ENCODE peak calls at places on chromosomes 5 and 9, in five cellular contexts. S is H9, T is neuronal stem cell, V is trophoblast cell, H is H1. R is an unnamed sample.

GRCh38 chr9:5873439-5873838 is 17.2 kb upstream of the MLANA start:
- DNase-seq in H (no peak), S (no peak), V (peak; percentile 21), T (no peak), R (no peak)

GRCh38 chr5:150613991-150614650 is 26.3 kb upstream of the SYNPO start:
- DNase-seq in V (no peak), H (no peak), T (no peak), S (no peak), R (no peak)

GRCh38 chr9:3497857-3498256 is 27.9 kb downstream of the RFX3 start:
- DNase-seq in V (no peak), T (no peak), S (no peak), H (no peak), R (no peak)

GRCh38 chr9:69380811-69381210 is 55.8 kb downstream of the ENTREP1 start:
- DNase-seq in S (no peak), V (peak; percentile 37), H (no peak), T (no peak), R (peak; percentile 33)

GRCh38 chr5:148697177-148697820 is 43.0 kb upstream of the HTR4 start:
- DNase-seq in V (peak; percentile 2), T (no peak), S (no peak), H (no peak), R (peak; percentile 36)

GRCh38 chr9:113219972-113220371 is 1.1 kb downstream of the FKBP15 start:
- DNase-seq in T (no peak), S (no peak), V (peak; percentile 19), H (no peak), R (peak; percentile 91)

GRCh38 chr5:98755406-98755805 is 18.1 kb upstream of the RGMB start:
- DNase-seq in T (no peak), H (no peak), V (peak; percentile 24), S (no peak), R (no peak)

GRCh38 chr5:102823441-102823874 is 68.4 kb downstream of the PAM start:
- DNase-seq in S (no peak), V (no peak), H (no peak), T (no peak), R (peak; percentile 75)

GRCh38 chr5:54344653-54345052 is 34.3 kb upstream of the ARL15 start:
- DNase-seq in H (no peak), V (no peak), S (no peak), T (no peak), R (no peak)

GRCh38 chr9:135479469-135480052 is at the start of gene PPP1R26:
- DNase-seq in V (no peak), S (no peak), T (peak; percentile 31), H (no peak), R (no peak)

GRCh38 chr5:74279244-74279643 is 361.3 kb downstream of the ENC1 start:
- DNase-seq in V (no peak), T (no peak), S (no peak), H (no peak), R (no peak)

GRCh38 chr9:20552874-20553624 is 69.2 kb downstream of the MLLT3 start:
- DNase-seq in T (no peak), H (no peak), V (no peak), S (no peak), R (peak; percentile 16)

GRCh38 chr9:121748727-121749546 is 97.5 kb downstream of the DAB2IP start:
- DNase-seq in T (no peak), S (no peak), V (no peak), H (no peak), R (no peak)

GRCh38 chr5:155735388-155735787 is 591.6 kb upstream of the SGCD start:
- DNase-seq in V (no peak), T (no peak), S (peak; percentile 37), H (no peak), R (no peak)

GRCh38 chr9:137255448-137256114 is 454 bp downstream of the NELFB start:
- DNase-seq in S (peak; percentile 74), V (no peak), T (no peak), H (no peak), R (peak; percentile 56)

GRCh38 chr9:28848671-28849070 is 1275.4 kb upstream of the C9orf72 start:
- DNase-seq in H (no peak), V (no peak), T (no peak), S (no peak), R (no peak)

GRCh38 chr5:58156977-58157701 is 302.7 kb downstream of the PLK2 start:
- DNase-seq in V (peak; percentile 66), H (no peak), T (peak; percentile 23), S (no peak), R (peak; percentile 37)

GRCh38 chr5:73780297-73781080 is 154.5 kb downstream of the ARHGEF28 start:
- DNase-seq in T (no peak), S (no peak), V (no peak), H (no peak), R (no peak)

GRCh38 chr5:90830058-90830457 is 271.5 kb downstream of the ADGRV1 start:
- DNase-seq in H (no peak), T (no peak), S (no peak), V (no peak), R (no peak)

GRCh38 chr5:145787996-145788395 is 47.1 kb downstream of the PRELID2 start:
- DNase-seq in S (no peak), T (no peak), H (no peak), V (peak; percentile 56), R (no peak)

GRCh38 chr9:136401173-136401922 is 1.4 kb upstream of the SNAPC4 start:
- DNase-seq in V (peak; percentile 82), S (no peak), T (no peak), H (no peak), R (peak; percentile 15)

GRCh38 chr5:111072949-111073682 is 1.6 kb downstream of the TSLP start:
- DNase-seq in H (no peak), T (peak; percentile 49), S (peak; percentile 84), V (peak; percentile 37), R (peak; percentile 55)

GRCh38 chr5:159768243-159768642 is 148.0 kb upstream of the ADRA1B start:
- DNase-seq in V (no peak), H (no peak), S (peak; percentile 74), T (peak; percentile 54), R (no peak)

GRCh38 chr5:173535976-173536639 is 80.3 kb downstream of the BOD1 start:
- DNase-seq in V (no peak), H (no peak), T (no peak), S (no peak), R (peak; percentile 28)

GRCh38 chr9:91245432-91246313 is 116.0 kb downstream of the AUH start:
- DNase-seq in S (no peak), T (no peak), V (no peak), H (no peak), R (no peak)

GRCh38 chr9:70868661-70869652 is 252.5 kb downstream of the TRPM3 start:
- DNase-seq in T (no peak), H (no peak), S (no peak), V (no peak), R (no peak)

GRCh38 chr5:115842089-115842881 is 550 bp downstream of the AP3S1 start:
- DNase-seq in H (no peak), V (no peak), T (no peak), S (no peak), R (peak; percentile 84)

DNA sequence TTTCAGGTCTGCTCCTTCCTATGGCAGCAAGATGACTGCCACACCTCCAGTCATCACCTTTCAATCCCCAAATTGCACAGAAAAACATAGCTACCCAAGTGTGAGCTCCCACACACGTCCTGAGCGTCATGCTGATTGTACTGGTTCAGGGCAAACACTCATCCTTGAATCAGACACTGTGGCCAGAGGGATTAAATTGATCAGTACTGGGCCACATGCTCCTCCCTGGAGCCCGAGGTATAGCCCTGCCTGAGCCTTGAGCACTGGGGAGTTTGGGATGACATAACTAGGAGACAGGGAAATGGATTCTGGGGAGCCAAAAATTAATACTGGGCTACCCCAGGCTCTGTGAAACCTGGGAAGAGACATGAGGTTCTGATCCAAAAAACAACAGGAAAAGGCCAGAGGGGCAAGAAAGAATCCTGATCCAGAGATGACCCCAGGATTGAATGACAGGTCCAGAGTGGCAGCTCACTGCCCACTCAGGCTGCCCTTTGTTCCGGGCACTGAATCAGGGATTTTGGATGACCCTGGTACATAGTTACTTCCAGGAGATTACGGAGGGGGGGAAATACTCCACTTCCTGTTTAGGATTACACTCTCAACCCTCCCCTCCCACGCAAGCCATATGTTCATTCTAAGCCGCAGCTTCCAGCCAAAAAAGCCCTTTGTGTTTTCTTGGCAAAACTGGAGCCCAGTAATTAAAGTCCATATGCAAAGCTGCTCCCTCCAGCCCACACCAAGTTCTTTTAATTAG is 141.6 kb upstream of the SPRY4 start:
- DNase-seq in S (no peak), H (no peak), T (no peak), V (no peak), R (peak; percentile 42)
- H2BK12ac ChIP-seq in S (no peak overlapping the region), H (peak overlapping the region; percentile 6), T (peak overlapping the region; percentile 10), V (no peak overlapping the region), R (peak overlapping the region; percentile 81)

DNA sequence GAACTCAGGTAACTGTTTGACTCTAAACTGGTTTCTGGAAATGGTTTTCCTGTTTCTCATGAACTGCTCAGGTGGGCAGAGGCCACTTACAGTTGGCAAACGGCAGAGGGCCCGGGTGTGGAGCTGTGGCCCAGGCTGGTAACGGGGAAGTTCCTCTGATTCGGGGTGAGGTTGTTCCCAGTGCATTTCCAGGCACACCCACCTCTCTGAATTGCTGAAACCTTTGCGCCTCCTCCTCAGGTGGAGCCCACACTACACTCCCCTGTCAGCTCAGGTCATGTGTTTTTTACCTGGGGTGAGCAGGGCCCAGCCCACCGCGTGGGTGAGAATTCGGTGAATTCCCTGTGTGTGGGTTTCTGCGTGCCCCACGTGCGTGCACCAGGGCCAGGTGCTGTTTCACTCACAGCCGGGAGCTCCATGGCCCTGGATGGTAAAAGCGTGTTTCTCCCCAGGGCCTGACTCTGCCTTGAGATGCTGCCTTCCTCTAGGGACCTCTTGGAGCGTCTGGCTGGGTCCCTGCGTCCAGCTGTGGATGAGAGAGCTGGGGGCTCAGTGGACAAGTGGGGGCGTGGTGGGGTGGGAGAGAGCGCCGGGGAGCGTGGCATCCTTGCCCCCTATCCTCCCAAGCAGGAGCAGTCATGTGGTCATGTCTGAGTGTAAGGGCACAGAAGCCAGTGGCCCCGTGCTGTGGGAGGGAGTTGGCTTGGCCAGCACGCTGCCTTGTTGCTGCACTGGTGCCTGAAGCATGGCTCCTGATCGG is 33.5 kb upstream of the LPCAT1 start:
- DNase-seq in V (no peak), T (no peak), H (no peak), S (no peak), R (no peak)
- H3K4me2 ChIP-seq in V (no peak overlapping the region), T (no peak overlapping the region), H (no peak overlapping the region), S (no peak overlapping the region), R (no peak overlapping the region)

GRCh38 chr9:129208191-129209091 is 30.4 kb upstream of the IER5L start:
- DNase-seq in S (peak; percentile 93), T (no peak), V (no peak), H (peak; percentile 51), R (no peak)

GRCh38 chr9:129209580-129209979 is 31.5 kb upstream of the IER5L start:
- DNase-seq in V (no peak), T (no peak), H (no peak), S (no peak), R (no peak)

GRCh38 chr9:129210125-129210524 is 32.1 kb upstream of the IER5L start:
- DNase-seq in S (no peak), T (no peak), H (no peak), V (no peak), R (no peak)

GRCh38 chr9:129206921-129207320 is 28.9 kb upstream of the IER5L start:
- DNase-seq in V (no peak), S (no peak), T (no peak), H (no peak), R (no peak)

GRCh38 chr9:129209109-129209508 is 31.0 kb upstream of the IER5L start:
- DNase-seq in V (no peak), H (no peak), S (peak; percentile 54), T (no peak), R (no peak)
- H2BK120ac ChIP-seq in V (no peak overlapping the region), H (peak overlapping the region; percentile 86), S (no peak overlapping the region), T (no peak overlapping the region), R (no peak overlapping the region)

GRCh38 chr5:167049043-167049663 is 1242.3 kb upstream of the WWC1 start:
- DNase-seq in V (peak; percentile 31), S (peak; percentile 36), H (no peak), T (no peak), R (peak; percentile 58)
- H2BK12ac ChIP-seq in V (no peak overlapping the region), S (no peak overlapping the region), H (no peak overlapping the region), T (no peak overlapping the region), R (no peak overlapping the region)